ENCODE peak calls at places on chromosomes 13 and 19, in eight cellular contexts. Z, I, K, H, U, T, F and V are unnamed samples.

GRCh38 chr19:2475018-2475701 is 767 bp upstream of the GADD45B start:
- DNase-seq in Z (peak), I (no peak), K (no peak), H (peak), U (peak), T (no peak), F (peak), V (no peak)

GRCh38 chr13:35092251-35092650 is 150.2 kb downstream of the NBEA start:
- DNase-seq in Z (no peak), I (no peak), K (no peak), H (no peak), U (no peak), T (no peak), F (no peak), V (no peak)

GRCh38 chr13:28585557-28585956 is 73.4 kb upstream of the POMP start:
- DNase-seq in Z (no peak), I (no peak), K (no peak), H (no peak), U (no peak), T (no peak), F (no peak), V (no peak)

GRCh38 chr19:49676136-49676689 is 858 bp upstream of the PRMT1 start:
- DNase-seq in Z (no peak), I (peak), K (peak), H (peak), U (peak), T (no peak), F (peak), V (no peak)

GRCh38 chr13:42075517-42075916 is 27.1 kb downstream of the DGKH start:
- DNase-seq in Z (no peak), I (no peak), K (no peak), H (no peak), U (no peak), T (no peak), F (no peak), V (no peak)

GRCh38 chr19:33524024-33524664 is 2.6 kb upstream of the PEPD start:
- DNase-seq in Z (no peak), I (no peak), K (no peak), H (peak), U (no peak), T (no peak), F (no peak), V (no peak)

GRCh38 chr13:71874490-71874889 is 7.5 kb upstream of the DACH1 start:
- DNase-seq in Z (no peak), I (no peak), K (no peak), H (no peak), U (no peak), T (no peak), F (no peak), V (no peak)

GRCh38 chr13:28000567-28000966 is 12.1 kb upstream of the URAD start:
- DNase-seq in Z (no peak), I (no peak), K (no peak), H (no peak), U (no peak), T (no peak), F (no peak), V (no peak)

GRCh38 chr13:103066079-103066880 is at the start of gene SLC10A2:
- DNase-seq in Z (no peak), I (no peak), K (no peak), H (no peak), U (no peak), T (no peak), F (no peak), V (no peak)

GRCh38 chr19:14758816-14759215 is 19.5 kb downstream of the ADGRE2 start:
- DNase-seq in Z (no peak), I (no peak), K (no peak), H (no peak), U (no peak), T (no peak), F (no peak), V (no peak)

GRCh38 chr19:28504139-28504538 is 708.8 kb downstream of the UQCRFS1 start:
- DNase-seq in Z (no peak), I (no peak), K (no peak), H (no peak), U (peak), T (no peak), F (no peak), V (no peak)

GRCh38 chr13:98349731-98350305 is 172.7 kb upstream of the RNF113B start:
- DNase-seq in Z (no peak), I (no peak), K (no peak), H (no peak), U (no peak), T (no peak), F (no peak), V (no peak)
- TF ChIP-seq CTCF in Z (no peak), I (peak), K (no peak), H (no peak), U (no peak), T (no peak), F (peak), V (peak)

GRCh38 chr13:49220035-49220855 is at the start of gene MLNR:
- DNase-seq in Z (peak), I (no peak), K (peak), H (no peak), U (no peak), T (no peak), F (no peak), V (no peak)
- TF ChIP-seq CTCF in Z (peak), I (peak), K (no peak), H (no peak), U (no peak), T (no peak), F (no peak), V (peak)

GRCh38 chr19:12825259-12826131 is 8.9 kb downstream of the RTBDN start:
- DNase-seq in Z (peak), I (no peak), K (no peak), H (no peak), U (peak), T (no peak), F (no peak), V (no peak)
- TF ChIP-seq CTCF in Z (peak), I (no peak), K (no peak), H (no peak), U (peak), T (no peak), F (no peak), V (peak)

DNA sequence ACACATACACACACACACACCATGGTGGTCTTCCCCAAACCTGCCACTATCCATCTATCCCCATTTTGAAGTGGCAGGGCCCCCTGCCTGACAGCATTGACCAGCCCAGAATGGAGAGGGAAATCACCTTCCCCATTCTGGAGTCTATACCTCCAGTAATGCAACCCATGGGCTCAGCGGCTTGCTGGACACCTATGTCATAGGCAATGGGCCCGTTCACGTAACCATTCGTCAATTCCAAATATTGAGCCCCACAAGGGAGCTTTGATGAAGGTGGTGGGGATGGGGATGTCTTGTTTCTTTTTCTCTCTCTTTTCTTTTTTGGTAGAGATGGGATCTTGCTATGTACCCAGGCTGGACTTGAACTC is 63.1 kb downstream of the AP1M1 start:
- DNase-seq in Z (no peak), I (no peak), K (no peak), H (no peak), U (no peak), T (no peak), F (no peak), V (no peak)
- TF ChIP-seq CTCF in Z (no peak), I (no peak), K (no peak), H (no peak), U (no peak), T (no peak), F (no peak), V (no peak)

GRCh38 chr19:55812449-55812848 is 19.4 kb downstream of the NLRP11 start:
- DNase-seq in Z (no peak), I (no peak), K (no peak), H (no peak), U (no peak), T (no peak), F (no peak), V (no peak)

GRCh38 chr19:55811340-55811739 is 20.5 kb downstream of the NLRP11 start:
- DNase-seq in Z (no peak), I (no peak), K (no peak), H (no peak), U (no peak), T (no peak), F (no peak), V (no peak)

GRCh38 chr19:55813906-55814305 is 17.9 kb downstream of the NLRP11 start:
- DNase-seq in Z (no peak), I (no peak), K (no peak), H (no peak), U (no peak), T (no peak), F (no peak), V (no peak)

DNA sequence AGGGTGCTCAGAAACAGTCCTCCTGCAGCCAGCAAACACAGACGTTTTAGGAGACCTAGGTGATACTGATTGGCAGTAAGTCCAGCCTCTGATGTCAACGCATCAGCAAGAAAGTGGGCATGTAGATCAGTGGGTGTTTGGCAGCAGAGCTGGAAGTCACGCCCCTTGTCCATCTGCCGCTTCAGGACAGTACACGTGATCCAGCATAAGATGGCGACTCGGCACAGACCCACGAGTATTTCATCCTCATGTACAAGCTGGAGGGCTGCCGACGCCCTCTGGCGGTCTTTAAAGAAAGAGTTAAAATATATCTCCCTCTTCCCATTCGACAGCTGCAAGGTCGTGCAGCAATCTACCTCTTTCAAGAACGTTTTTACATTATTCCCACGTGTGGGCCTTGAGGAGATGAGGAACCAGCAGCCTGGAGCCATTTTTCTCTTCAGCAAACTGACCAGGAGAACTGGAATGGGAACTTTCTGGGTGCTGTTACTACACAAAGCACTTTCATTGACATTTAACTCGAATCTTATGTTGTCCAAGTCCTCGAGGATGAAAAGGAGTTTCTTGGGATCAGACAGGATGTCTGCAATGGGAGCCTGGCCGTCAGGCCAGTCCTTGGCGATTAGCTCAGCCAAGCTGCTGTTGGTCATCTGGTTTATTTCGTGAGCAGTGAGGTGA is 22.3 kb downstream of the NLRP11 start:
- DNase-seq in Z (peak), I (no peak), K (no peak), H (no peak), U (peak), T (no peak), F (peak), V (no peak)
- TF ChIP-seq CTCF in Z (peak), I (no peak), K (no peak), H (peak), U (peak), T (no peak), F (no peak), V (peak)

DNA sequence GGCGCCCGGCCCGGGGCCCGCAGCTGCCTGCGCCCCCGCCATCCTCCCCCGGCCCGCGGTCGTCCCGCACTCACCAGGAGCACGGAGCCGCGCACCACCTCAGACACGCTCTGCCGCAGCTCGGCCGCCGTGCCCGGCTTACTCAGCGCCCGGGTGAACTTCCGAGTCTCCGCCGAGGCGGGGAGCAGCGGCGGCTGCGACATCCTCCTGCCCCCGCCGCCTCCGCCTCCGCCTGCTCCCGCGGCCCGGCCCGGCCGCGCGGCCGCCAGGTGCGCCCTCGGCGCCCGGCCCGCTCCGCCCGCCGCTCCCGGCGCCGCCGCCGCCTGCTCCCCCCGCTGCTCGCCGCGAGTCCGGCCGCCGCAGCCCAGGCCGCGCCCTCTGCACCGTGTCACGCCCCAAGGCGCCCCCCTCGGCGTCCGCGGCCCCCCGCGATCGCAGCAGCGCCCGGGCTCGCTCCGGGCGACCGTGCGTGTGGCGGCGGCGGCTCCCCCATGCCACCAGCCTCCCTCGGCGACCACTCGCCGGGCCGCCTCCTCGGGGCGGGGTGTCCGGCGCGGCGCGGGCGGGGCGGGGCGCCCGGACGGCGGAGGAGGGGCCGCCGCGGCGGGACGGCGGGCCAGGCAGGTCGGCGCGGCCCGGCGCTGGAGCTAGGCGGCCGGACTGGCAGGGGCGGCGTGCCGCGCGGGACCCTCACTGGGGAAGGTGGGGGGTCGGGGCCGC is 108.4 kb upstream of the DOCK9 start:
- DNase-seq in Z (peak), I (no peak), K (no peak), H (peak), U (peak), T (no peak), F (peak), V (no peak)
- TF ChIP-seq CTCF in Z (no peak), I (no peak), K (no peak), H (peak), U (no peak), T (no peak), F (no peak), V (no peak)

GRCh38 chr19:4587527-4587926 is 28.0 kb upstream of the SEMA6B start:
- DNase-seq in Z (no peak), I (no peak), K (no peak), H (no peak), U (no peak), T (no peak), F (no peak), V (no peak)
- TF ChIP-seq CTCF in Z (no peak), I (no peak), K (no peak), H (no peak), U (no peak), T (no peak), F (no peak), V (no peak)